ENCODE peak calls at places on chromosome 22, in six cellular contexts. J, T, Z, O, R and F are unnamed samples.

GRCh38 chr22:43992331-43992821 is 31.7 kb upstream of the PARVB start:
- DNase-seq in J (no peak), T (no peak), Z (no peak), O (peak; percentile 42), R (peak; percentile 15), F (no peak)

GRCh38 chr22:22748297-22748743 is 103.9 kb downstream of the GGTLC2 start:
- DNase-seq in O (peak; percentile 65), Z (no peak), T (no peak), J (peak; percentile 9), R (peak; percentile 74), F (no peak)

GRCh38 chr22:36467042-36467810 is 14.2 kb downstream of the TXN2 start:
- DNase-seq in O (peak; percentile 91), T (no peak), Z (no peak), J (no peak), R (peak; percentile 91), F (no peak)

GRCh38 chr22:44409691-44410316 is 88.2 kb downstream of the RTL6 start:
- DNase-seq in Z (no peak), R (no peak), O (no peak), T (peak; percentile 34), J (no peak), F (no peak)

GRCh38 chr22:27494821-27495220 is 306.7 kb downstream of the MN1 start:
- DNase-seq in J (peak; percentile 90), O (no peak), R (no peak), Z (no peak), T (no peak), F (no peak)

GRCh38 chr22:25368271-25368670 is 148.8 kb downstream of the CRYBB2 start:
- DNase-seq in R (peak; percentile 62), O (peak; percentile 73), Z (no peak), T (peak; percentile 69), J (no peak), F (no peak)

GRCh38 chr22:22463855-22464540 is 44.5 kb downstream of the ZNF280B start:
- DNase-seq in O (peak; percentile 74), J (peak; percentile 82), Z (no peak), R (peak; percentile 81), T (no peak), F (peak; percentile 56)

GRCh38 chr22:37222440-37222971 is 10.2 kb upstream of the SSTR3 start:
- DNase-seq in Z (no peak), J (no peak), O (no peak), T (peak; percentile 45), R (no peak), F (no peak)

GRCh38 chr22:43127166-43127908 is 15.9 kb downstream of the MCAT start:
- DNase-seq in R (no peak), O (no peak), Z (no peak), J (no peak), T (no peak), F (no peak)

GRCh38 chr22:43823353-43823908 is 11.3 kb upstream of the EFCAB6 start:
- DNase-seq in T (peak; percentile 84), Z (no peak), R (no peak), J (no peak), O (no peak), F (no peak)

GRCh38 chr22:25484498-25484897 is 80.0 kb upstream of the GRK3 start:
- DNase-seq in R (no peak), J (no peak), T (no peak), Z (no peak), O (no peak), F (no peak)

GRCh38 chr22:21861290-21861848 is 6.1 kb downstream of the MAPK1 start:
- DNase-seq in J (no peak), O (no peak), Z (no peak), T (no peak), R (no peak), F (no peak)

GRCh38 chr22:35544810-35545209 is 4.2 kb downstream of the RASD2 start:
- DNase-seq in J (no peak), R (no peak), T (no peak), Z (no peak), O (no peak), F (no peak)

GRCh38 chr22:22219140-22219996 is 25.2 kb upstream of the VPREB1 start:
- DNase-seq in J (no peak), T (no peak), O (no peak), R (no peak), Z (no peak), F (no peak)

GRCh38 chr22:26646158-26646557 is 11.2 kb upstream of the MIAT start:
- DNase-seq in Z (no peak), O (no peak), J (no peak), R (peak; percentile 12), T (no peak), F (no peak)

GRCh38 chr22:46801826-46802607 is 39.6 kb downstream of the TBC1D22A start:
- DNase-seq in J (no peak), Z (no peak), T (peak; percentile 65), R (no peak), O (no peak), F (no peak)

GRCh38 chr22:45503816-45504702 is 1.4 kb downstream of the FBLN1 start:
- DNase-seq in Z (peak; percentile 50), J (peak; percentile 98), T (peak; percentile 62), O (peak; percentile 63), R (peak; percentile 67), F (peak; percentile 26)

GRCh38 chr22:49042877-49043859 is 784.5 kb downstream of the BRD1 start:
- DNase-seq in J (no peak), O (no peak), T (no peak), R (no peak), Z (no peak), F (no peak)

GRCh38 chr22:47191630-47192105 is 429.2 kb downstream of the TBC1D22A start:
- DNase-seq in R (no peak), Z (no peak), T (no peak), J (no peak), O (no peak), F (no peak)

GRCh38 chr22:30605449-30606110 is 1.4 kb upstream of the TCN2 start:
- DNase-seq in Z (no peak), T (no peak), R (peak; percentile 61), O (peak; percentile 57), J (no peak), F (no peak)

GRCh38 chr22:24321999-24322398 is 51.4 kb downstream of the SPECC1L start:
- DNase-seq in R (no peak), T (no peak), O (no peak), J (no peak), Z (no peak), F (no peak)
- H3K27ac ChIP-seq in R (no peak overlapping the region), T (no peak overlapping the region), O (no peak overlapping the region), J (no peak overlapping the region), Z (no peak overlapping the region), F (no peak overlapping the region)

GRCh38 chr22:33076368-33076767 is 18.2 kb upstream of the SYN3 start:
- DNase-seq in O (no peak), T (no peak), J (peak; percentile 46), R (peak; percentile 14), Z (no peak), F (no peak)

GRCh38 chr22:33083212-33083611 is 25.0 kb upstream of the SYN3 start:
- DNase-seq in O (no peak), R (no peak), T (no peak), Z (no peak), J (no peak), F (no peak)

DNA sequence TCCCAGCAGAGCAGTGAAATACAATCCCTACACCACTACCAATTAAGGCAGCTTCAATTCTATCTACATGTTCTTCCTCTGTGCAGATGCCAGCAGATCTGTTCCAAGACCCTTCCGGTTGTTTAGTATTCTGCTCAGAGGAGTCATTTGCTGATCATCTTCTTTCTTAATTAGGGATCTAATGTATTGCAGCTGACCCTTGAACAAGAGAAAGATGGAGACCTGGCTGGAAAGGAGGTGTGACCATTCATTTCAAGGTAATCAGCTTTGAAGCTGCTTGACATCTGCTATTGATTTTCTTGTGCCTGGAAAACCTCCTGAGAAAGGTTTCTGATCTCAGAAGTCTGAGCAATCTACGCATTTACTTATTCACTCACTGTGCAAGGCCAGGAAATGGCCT is 24.0 kb upstream of the SYN3 start:
- DNase-seq in T (no peak), J (no peak), R (no peak), Z (no peak), O (no peak), F (no peak)
- H3K4me3 ChIP-seq in T (no peak overlapping the region), J (no peak overlapping the region), R (no peak overlapping the region), Z (no peak overlapping the region), O (no peak overlapping the region), F (no peak overlapping the region)

DNA sequence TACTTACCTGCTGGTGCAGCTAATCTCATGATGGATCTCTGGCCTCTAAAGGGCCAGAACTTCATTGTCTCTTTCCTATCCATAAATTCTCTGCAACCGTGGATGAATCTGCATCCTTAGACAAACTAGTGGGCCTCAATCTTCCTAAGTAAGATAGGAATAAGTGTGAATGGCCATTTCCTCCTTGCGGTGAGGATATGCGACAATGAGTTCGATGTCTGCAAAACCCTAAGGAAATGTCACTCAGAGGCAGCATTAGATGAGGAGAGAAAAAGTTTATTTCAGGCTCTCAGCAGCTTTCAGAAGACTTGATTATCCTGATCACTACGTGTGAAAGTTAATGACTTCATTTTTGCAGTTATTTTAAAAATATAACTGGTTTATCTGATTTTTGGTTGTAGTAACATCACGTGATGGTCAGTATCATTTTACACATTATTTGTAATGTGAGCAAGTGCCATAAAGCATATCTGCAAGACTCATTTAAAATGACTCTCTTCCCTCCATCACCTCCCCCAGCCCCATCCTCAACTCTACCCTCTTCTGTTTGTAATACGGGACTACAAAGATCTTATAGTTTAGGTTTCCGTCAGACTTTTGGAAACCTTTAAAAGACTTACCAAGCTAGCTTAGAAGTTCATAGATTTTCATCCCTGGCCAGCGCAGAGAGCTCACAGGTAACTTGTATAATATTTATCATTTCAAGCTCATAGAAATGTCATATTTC is 10.2 kb downstream of the GRAP2 start:
- DNase-seq in O (no peak), J (no peak), Z (no peak), T (no peak), R (no peak), F (no peak)
- H3K27ac ChIP-seq in O (no peak overlapping the region), J (no peak overlapping the region), Z (no peak overlapping the region), T (no peak overlapping the region), R (no peak overlapping the region), F (no peak overlapping the region)

GRCh38 chr22:39900306-39901227 is at the start of gene GRAP2:
- DNase-seq in R (no peak), T (no peak), J (no peak), Z (no peak), O (no peak), F (no peak)

GRCh38 chr22:39898997-39899396 is 1.9 kb upstream of the GRAP2 start:
- DNase-seq in T (no peak), J (no peak), Z (no peak), R (no peak), O (no peak), F (no peak)

GRCh38 chr22:39897841-39898240 is 3.0 kb upstream of the GRAP2 start:
- DNase-seq in J (no peak), T (no peak), O (no peak), Z (no peak), R (no peak), F (no peak)

GRCh38 chr22:39904864-39905263 is 4.0 kb downstream of the GRAP2 start:
- DNase-seq in J (no peak), O (no peak), T (no peak), R (no peak), Z (no peak), F (no peak)

DNA sequence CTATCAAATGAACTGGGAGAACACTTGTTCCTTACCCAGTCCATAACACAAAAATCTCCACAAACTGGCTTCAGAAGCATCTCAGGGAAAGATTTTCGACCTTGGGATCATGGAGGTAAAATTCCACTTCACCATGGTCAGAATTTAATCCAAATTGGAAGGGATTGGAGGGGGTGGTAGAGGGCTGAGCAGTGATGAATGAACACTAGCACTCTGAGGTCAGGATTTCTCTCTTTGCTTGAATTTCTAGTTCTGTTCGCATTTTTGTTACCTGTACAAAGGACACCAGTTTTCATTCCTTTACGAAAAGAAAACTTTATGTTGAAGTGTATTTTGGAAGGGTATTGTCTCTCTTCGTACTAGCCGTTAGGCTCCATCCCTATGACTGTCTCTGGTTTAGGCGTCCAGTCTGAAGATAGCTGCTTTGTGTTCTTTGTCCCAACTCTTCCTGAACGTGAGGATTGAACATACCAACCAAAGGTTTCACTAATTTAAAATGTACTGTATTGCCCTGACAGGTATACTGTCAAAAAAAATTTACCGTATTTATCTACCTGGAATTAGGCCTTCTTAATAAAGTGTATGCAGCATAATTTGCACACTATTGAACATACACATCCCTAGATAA is 749 bp downstream of the GRAP2 start:
- DNase-seq in Z (no peak), T (no peak), J (no peak), O (no peak), R (no peak), F (no peak)
- H3K4me3 ChIP-seq in Z (no peak overlapping the region), T (no peak overlapping the region), J (no peak overlapping the region), O (no peak overlapping the region), R (no peak overlapping the region), F (no peak overlapping the region)